ENCODE peak calls at places on chromosomes 13 and 19, in six cellular contexts. I is lung, N is transverse colon, W is ascending aorta, O is lower lobe of right lung, F is foreskin keratinocyte. V is an unnamed sample.

GRCh38 chr19:13012690-13013608 is 17.7 kb downstream of the NFIX start:
- DNase-seq in I (no peak), N (peak), F (no peak), O (no peak), W (no peak), V (no peak)

GRCh38 chr19:38059897-38060296 is 152.9 kb downstream of the SIPA1L3 start:
- DNase-seq in F (no peak), I (no peak), W (no peak), O (no peak), N (no peak), V (no peak)

GRCh38 chr19:48487944-48488343 is 18.8 kb downstream of the CYTH2 start:
- DNase-seq in I (peak), O (no peak), N (peak), W (peak), F (peak), V (peak)

GRCh38 chr19:51026554-51026831 is at the start of gene KLK11:
- DNase-seq in O (no peak), W (no peak), I (no peak), N (no peak), F (no peak), V (no peak)

GRCh38 chr19:45195764-45196163 is 17.2 kb downstream of the BLOC1S3 start:
- DNase-seq in N (no peak), W (no peak), F (peak), O (no peak), I (no peak), V (no peak)

GRCh38 chr13:51704399-51705306 is 99.3 kb downstream of the DHRS12 start:
- DNase-seq in W (no peak), O (no peak), F (no peak), I (no peak), N (no peak), V (no peak)

GRCh38 chr19:29586401-29586800 is 19.7 kb upstream of the POP4 start:
- DNase-seq in I (no peak), F (no peak), O (no peak), W (no peak), N (no peak), V (no peak)

GRCh38 chr19:19185853-19186728 is 5.9 kb downstream of the BORCS8 start:
- DNase-seq in W (no peak), I (peak), N (peak), O (no peak), F (peak), V (peak)

GRCh38 chr13:113630296-113630695 is 27.7 kb downstream of the ATP4B start:
- DNase-seq in W (no peak), I (no peak), F (no peak), O (peak), N (no peak), V (no peak)

GRCh38 chr13:40536443-40537113 is 129.9 kb downstream of the FOXO1 start:
- DNase-seq in F (peak), W (no peak), O (no peak), I (no peak), N (peak), V (no peak)

GRCh38 chr19:14333101-14333871 is 48.0 kb upstream of the ADGRE5 start:
- DNase-seq in I (no peak), N (peak), O (no peak), W (no peak), F (peak), V (no peak)

GRCh38 chr19:341386-342127 is 3.0 kb downstream of the MIER2 start:
- DNase-seq in O (no peak), N (no peak), I (no peak), F (no peak), W (no peak), V (no peak)

GRCh38 chr13:51125495-51126226 is 14.6 kb upstream of the C13orf42 start:
- DNase-seq in O (peak), W (no peak), F (peak), N (peak), I (peak), V (no peak)

GRCh38 chr13:21557995-21558394 is 46.0 kb downstream of the MICU2 start:
- DNase-seq in O (no peak), W (no peak), N (no peak), F (peak), I (no peak), V (no peak)

GRCh38 chr19:28386080-28386869 is 826.7 kb downstream of the UQCRFS1 start:
- DNase-seq in O (no peak), W (no peak), I (no peak), N (no peak), F (no peak), V (no peak)

GRCh38 chr19:42242512-42243409 is at the start of gene GSK3A:
- DNase-seq in W (peak), I (peak), N (peak), O (peak), F (peak), V (peak)

DNA sequence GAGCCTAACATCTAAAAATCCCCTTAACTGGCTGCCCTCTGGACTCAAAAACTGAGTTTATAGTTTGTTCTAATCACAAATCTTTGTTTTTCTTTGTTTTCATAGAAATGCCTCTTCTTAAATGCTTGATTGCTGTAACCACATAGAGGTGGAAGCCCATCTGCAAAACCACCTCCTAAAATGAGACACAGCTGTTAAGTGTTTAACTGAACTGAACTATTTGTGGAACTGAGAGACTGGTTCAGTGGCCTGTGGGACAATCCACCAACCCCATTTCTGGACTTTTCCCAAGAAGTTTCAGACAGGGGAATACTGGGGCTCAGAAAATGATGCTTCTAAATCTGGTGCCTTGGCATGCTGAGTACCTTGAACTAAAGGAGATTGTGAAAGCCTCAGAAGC is 50.9 kb upstream of the TM9SF2 start:
- DNase-seq in F (no peak), W (no peak), I (no peak), N (no peak), O (no peak), V (no peak)
- H3K27ac ChIP-seq in F (no peak), W (no peak), I (no peak), N (no peak), O (no peak), V (no peak)

GRCh38 chr13:43569688-43570087 is 217.1 kb downstream of the ENOX1 start:
- DNase-seq in F (no peak), I (no peak), N (no peak), W (no peak), O (no peak), V (no peak)

GRCh38 chr13:43558942-43559341 is 227.8 kb downstream of the ENOX1 start:
- DNase-seq in F (no peak), I (no peak), O (no peak), N (no peak), W (no peak), V (no peak)

GRCh38 chr13:43567608-43568007 is 219.2 kb downstream of the ENOX1 start:
- DNase-seq in F (peak), W (no peak), I (no peak), O (no peak), N (no peak), V (no peak)

GRCh38 chr13:43561081-43561480 is 225.7 kb downstream of the ENOX1 start:
- DNase-seq in F (no peak), N (no peak), I (no peak), O (no peak), W (no peak), V (no peak)

GRCh38 chr13:43564941-43565340 is 221.8 kb downstream of the ENOX1 start:
- DNase-seq in F (no peak), I (no peak), W (no peak), O (no peak), N (no peak), V (no peak)
- H3K27ac ChIP-seq in F (no peak), I (no peak), W (no peak), O (no peak), N (no peak), V (no peak)

GRCh38 chr13:36344173-36344572 is 2.0 kb downstream of the SPART start:
- DNase-seq in O (no peak), W (no peak), F (peak), N (peak), I (no peak), V (no peak)

GRCh38 chr13:36344886-36345437 is 1.2 kb downstream of the SPART start:
- DNase-seq in W (no peak), O (no peak), N (no peak), I (no peak), F (no peak), V (no peak)

GRCh38 chr13:36347826-36348225 is 1.6 kb upstream of the SPART start:
- DNase-seq in N (no peak), O (no peak), W (no peak), F (no peak), I (no peak), V (no peak)

GRCh38 chr13:36345438-36346221 is 564 bp downstream of the SPART start:
- DNase-seq in I (peak), O (peak), W (peak), N (peak), F (peak), V (peak)

GRCh38 chr13:36346222-36347083 is at the start of gene SPART:
- DNase-seq in W (peak), F (peak), O (peak), I (peak), N (peak), V (peak)
- H3K27ac ChIP-seq in W (peak), F (peak), O (peak), I (peak), N (peak), V (peak)

GRCh38 chr19:17553256-17553655 is 2.2 kb upstream of the COLGALT1 start:
- DNase-seq in I (peak), F (peak), N (peak), O (no peak), W (no peak), V (no peak)

GRCh38 chr19:17549088-17549740 is 6.2 kb upstream of the COLGALT1 start:
- DNase-seq in N (no peak), O (no peak), F (no peak), W (no peak), I (no peak), V (no peak)

GRCh38 chr19:17548145-17548544 is 7.3 kb upstream of the COLGALT1 start:
- DNase-seq in O (no peak), W (no peak), N (no peak), I (no peak), F (no peak), V (no peak)

GRCh38 chr19:17554968-17555479 is 425 bp upstream of the COLGALT1 start:
- DNase-seq in O (no peak), N (no peak), W (no peak), I (no peak), F (no peak), V (no peak)

GRCh38 chr19:17550076-17550667 is 5.3 kb upstream of the COLGALT1 start:
- DNase-seq in F (no peak), W (no peak), I (no peak), N (no peak), O (no peak), V (no peak)
- H3K27ac ChIP-seq in F (no peak), W (no peak), I (no peak), N (no peak), O (no peak), V (no peak)

DNA sequence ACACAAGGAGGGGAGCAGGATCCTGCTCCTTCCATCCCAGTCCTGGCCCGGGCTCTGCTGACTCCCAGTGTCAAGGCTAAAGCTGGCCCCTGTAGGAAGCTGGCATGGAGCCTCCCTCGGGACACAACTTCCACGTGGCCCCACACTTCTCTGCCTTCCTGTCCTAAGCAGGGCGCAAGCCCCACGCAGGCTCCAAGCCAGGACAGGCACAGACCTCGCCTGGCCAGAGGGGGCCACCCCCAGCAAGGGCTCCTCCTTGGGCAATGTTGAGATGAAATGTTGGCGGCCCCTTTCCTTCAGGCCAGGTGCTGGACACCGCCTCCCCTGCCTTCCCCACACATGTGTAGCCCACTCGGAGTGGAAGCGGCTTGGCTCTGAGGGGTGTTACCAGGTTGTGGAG is 66.6 kb downstream of the COL4A1 start:
- DNase-seq in O (no peak), N (no peak), F (no peak), I (no peak), W (no peak), V (no peak)
- H3K27ac ChIP-seq in O (no peak), N (peak), F (no peak), I (peak), W (peak), V (no peak)

GRCh38 chr19:40800997-40801377 is 2.0 kb downstream of the EGLN2 start:
- DNase-seq in I (no peak), F (no peak), O (no peak), W (no peak), N (no peak), V (no peak)
- H3K27ac ChIP-seq in I (peak), F (no peak), O (peak), W (peak), N (peak), V (peak)

GRCh38 chr19:16582486-16583261 is 10.5 kb upstream of the SLC35E1 start:
- DNase-seq in F (no peak), N (no peak), I (no peak), O (no peak), W (no peak), V (no peak)

GRCh38 chr19:16586477-16586871 is 14.3 kb upstream of the SLC35E1 start:
- DNase-seq in W (no peak), F (no peak), O (no peak), I (no peak), N (no peak), V (no peak)

GRCh38 chr19:16587031-16588023 is 15.1 kb upstream of the SLC35E1 start:
- DNase-seq in F (peak), O (peak), I (peak), W (no peak), N (peak), V (no peak)

GRCh38 chr19:16585808-16586476 is 13.7 kb upstream of the SLC35E1 start:
- DNase-seq in N (peak), I (no peak), F (no peak), W (no peak), O (no peak), V (no peak)

GRCh38 chr19:16584825-16585801 is 12.9 kb upstream of the SLC35E1 start:
- DNase-seq in W (no peak), N (no peak), O (no peak), F (no peak), I (no peak), V (no peak)
- H3K27ac ChIP-seq in W (peak), N (peak), O (peak), F (peak), I (peak), V (peak)

DNA sequence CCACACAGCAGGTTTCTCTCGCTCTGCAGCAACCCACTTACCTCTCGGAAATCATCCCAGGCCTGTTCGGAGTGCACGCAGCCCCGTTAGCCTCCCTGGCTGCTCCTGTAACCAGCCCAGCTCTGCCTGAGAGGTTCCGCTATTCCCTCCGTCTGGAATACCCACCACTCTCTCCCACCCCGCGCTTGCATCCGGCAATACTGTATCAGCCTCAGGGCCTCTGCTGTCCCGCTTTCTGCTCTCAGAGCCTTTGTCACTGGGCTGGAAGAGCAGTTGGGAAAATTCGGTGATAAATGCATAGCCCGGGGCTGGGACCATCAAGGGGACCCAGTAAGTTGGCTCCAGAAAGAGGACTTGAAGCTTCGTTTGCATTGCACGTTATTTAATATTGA is 759 bp upstream of the TLE6 start:
- DNase-seq in N (no peak), F (no peak), W (no peak), O (no peak), I (no peak), V (no peak)
- H3K27ac ChIP-seq in N (no peak), F (no peak), W (no peak), O (peak), I (peak), V (no peak)

DNA sequence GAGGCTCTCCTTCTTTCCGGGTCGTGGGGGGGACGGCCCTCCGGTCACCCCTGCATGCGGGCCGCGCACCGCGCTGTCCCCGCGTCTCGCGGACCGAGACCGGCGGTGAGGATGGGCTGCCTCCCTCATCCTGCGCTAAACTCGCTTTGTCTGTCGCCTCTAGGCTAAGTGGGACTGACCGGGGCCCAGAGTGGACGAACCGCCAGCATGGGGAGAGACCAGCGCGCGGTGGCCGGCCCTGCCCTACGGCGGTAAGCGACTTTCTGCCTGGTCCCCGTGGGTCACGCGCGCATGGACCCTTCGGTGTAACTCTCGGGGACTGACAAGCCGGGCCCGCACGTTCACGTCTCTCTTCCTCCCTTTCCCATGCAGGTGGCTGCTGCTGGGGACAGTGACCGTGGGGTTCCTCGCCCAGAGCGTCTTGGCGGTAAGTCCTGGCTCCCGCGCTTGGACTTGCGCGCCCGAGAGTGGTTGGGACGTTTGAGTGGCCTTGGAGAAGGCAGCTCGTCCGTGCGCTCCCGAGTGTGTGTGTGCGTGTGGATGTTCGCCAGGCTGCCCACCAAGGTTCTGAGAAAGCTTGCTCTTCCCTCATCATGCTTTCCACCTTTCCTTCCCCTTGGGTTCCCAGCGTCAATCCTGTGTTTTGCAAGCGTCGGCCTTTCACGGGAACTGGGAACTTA is 753 bp downstream of the COL4A2 start:
- DNase-seq in I (no peak), O (no peak), N (no peak), W (no peak), F (peak), V (no peak)
- H3K27ac ChIP-seq in I (peak), O (peak), N (peak), W (peak), F (peak), V (peak)

GRCh38 chr19:10991521-10992081 is 30.8 kb downstream of the SMARCA4 start:
- DNase-seq in F (no peak), O (no peak), I (no peak), W (no peak), N (no peak), V (no peak)
- H3K27ac ChIP-seq in F (no peak), O (no peak), I (no peak), W (no peak), N (no peak), V (no peak)

V was measured in caudate nucleus.